ENCODE peak calls at places on chromosome 16, in seven cellular contexts. C is stomach, W is ovary, L is HepG2, E is K562, N is tibial nerve, Y is A549. B is an unnamed sample. For H3K4me1, the result is how much of the 10 kb centered on the place peaks cover.

GRCh38 chr16:68356249-68356918 is 45.6 kb downstream of the PRMT7 start:
- DNase-seq in C (no peak), W (no peak), L (no peak), E (no peak), N (no peak), Y (no peak), B (peak)

GRCh38 chr16:10937068-10937859 is 5.0 kb downstream of the DEXI start:
- DNase-seq in C (peak), W (no peak), L (no peak), E (no peak), N (no peak), Y (no peak), B (no peak)

GRCh38 chr16:49652441-49653175 is 203.3 kb downstream of the ZNF423 start:
- DNase-seq in C (no peak), W (peak), L (no peak), E (no peak), N (peak), Y (no peak), B (no peak)

GRCh38 chr16:59169168-59169567 is 435.1 kb upstream of the GOT2 start:
- DNase-seq in C (no peak), W (no peak), L (no peak), E (no peak), N (no peak), Y (peak), B (no peak)

GRCh38 chr16:54519161-54519685 is 232.6 kb upstream of the IRX3 start:
- DNase-seq in C (no peak), W (no peak), L (no peak), E (no peak), N (no peak), Y (no peak), B (no peak)

GRCh38 chr16:13936596-13937081 is 16.7 kb downstream of the ERCC4 start:
- DNase-seq in C (no peak), W (peak), L (peak), E (no peak), N (no peak), Y (peak), B (no peak)

GRCh38 chr16:46962629-46963028 is 10.8 kb downstream of the DNAJA2 start:
- DNase-seq in C (no peak), W (no peak), L (no peak), E (no peak), N (no peak), Y (no peak), B (no peak)

GRCh38 chr16:14196539-14196938 is 125.4 kb downstream of the MRTFB start:
- DNase-seq in C (no peak), W (no peak), L (no peak), E (no peak), N (no peak), Y (no peak), B (no peak)

GRCh38 chr16:10744370-10745030 is 858 bp downstream of the NUBP1 start:
- DNase-seq in C (no peak), W (no peak), L (no peak), E (peak), N (no peak), Y (no peak), B (no peak)

GRCh38 chr16:25959216-25959615 is 267.5 kb downstream of the HS3ST4 start:
- DNase-seq in C (no peak), W (no peak), L (no peak), E (no peak), N (no peak), Y (no peak), B (peak)

GRCh38 chr16:88951989-88952388 is 25.0 kb downstream of the CBFA2T3 start:
- DNase-seq in C (no peak), W (no peak), L (no peak), E (no peak), N (no peak), Y (no peak), B (no peak)

GRCh38 chr16:10752843-10753523 is 9.3 kb downstream of the NUBP1 start:
- DNase-seq in C (peak), W (no peak), L (no peak), E (no peak), N (peak), Y (no peak), B (peak)

GRCh38 chr16:88810868-88811599 is 694 bp downstream of the APRT start:
- DNase-seq in C (peak), W (peak), L (peak), E (peak), N (peak), Y (peak), B (peak)

GRCh38 chr16:27547851-27548250 is 1.9 kb downstream of the GTF3C1 start:
- DNase-seq in C (no peak), W (no peak), L (no peak), E (no peak), N (no peak), Y (no peak), B (no peak)

GRCh38 chr16:27550582-27550920 is 607 bp downstream of the KATNIP start:
- DNase-seq in C (no peak), W (no peak), L (no peak), E (no peak), N (no peak), Y (peak), B (no peak)

GRCh38 chr16:27549607-27549856 is 181 bp downstream of the GTF3C1 start:
- DNase-seq in C (no peak), W (no peak), L (no peak), E (no peak), N (no peak), Y (no peak), B (no peak)

GRCh38 chr16:27551046-27551445 is 1.1 kb downstream of the KATNIP start:
- DNase-seq in C (no peak), W (no peak), L (no peak), E (no peak), N (no peak), Y (no peak), B (no peak)

GRCh38 chr16:27549857-27550581 is at the start of the genes GTF3C1 and KATNIP:
- DNase-seq in C (peak), W (peak), L (peak), E (peak), N (peak), Y (peak), B (peak)
- TF ChIP-seq EP300 in C (peak), W (no peak), L (no peak), E (no peak), N (peak), Y (no peak), B (no peak)

GRCh38 chr16:48244863-48245195 is 729 bp downstream of the LONP2 start:
- DNase-seq in C (no peak), W (no peak), L (no peak), E (no peak), N (no peak), Y (no peak), B (no peak)

GRCh38 chr16:48246066-48246465 is 1.3 kb downstream of the ABCC11 start:
- DNase-seq in C (no peak), W (no peak), L (no peak), E (no peak), N (no peak), Y (no peak), B (no peak)

GRCh38 chr16:48244080-48244862 is at the start of gene LONP2:
- DNase-seq in C (peak), W (peak), L (peak), E (peak), N (peak), Y (peak), B (peak)

GRCh38 chr16:48250520-48251278 is 3.4 kb upstream of the ABCC11 start:
- DNase-seq in C (no peak), W (no peak), L (no peak), E (no peak), N (no peak), Y (no peak), B (no peak)

DNA sequence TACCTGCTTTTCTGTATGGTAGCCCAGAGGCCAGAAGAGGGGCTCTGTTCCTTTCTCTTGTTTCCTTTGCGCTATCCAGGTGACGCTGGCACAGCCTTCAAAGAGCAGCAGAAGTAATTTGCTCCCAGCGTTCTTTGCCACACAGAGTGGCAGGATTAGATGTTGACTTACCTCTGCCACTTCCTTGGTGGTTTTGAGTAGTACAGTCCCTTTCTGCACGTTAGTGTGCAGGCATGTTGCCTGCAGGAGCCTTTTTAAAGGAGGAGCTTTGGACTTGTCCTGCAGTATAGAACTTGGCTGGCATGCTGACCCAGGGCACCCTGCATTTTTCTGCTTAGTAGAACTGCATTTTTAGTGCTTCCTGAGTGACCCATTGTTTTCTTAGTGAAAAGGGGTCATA is at the start of gene ABCC11:
- DNase-seq in C (no peak), W (no peak), L (no peak), E (no peak), N (no peak), Y (no peak), B (no peak)
- H3K4me1 ChIP-seq in C (under half), W (under half), L (under half), E (under half), N (under half), Y (under half), B (under half)

GRCh38 chr16:17171250-17172143 is 299.3 kb downstream of the XYLT1 start:
- DNase-seq in C (peak), W (no peak), L (peak), E (no peak), N (no peak), Y (no peak), B (no peak)

GRCh38 chr16:17173134-17173729 is 297.5 kb downstream of the XYLT1 start:
- DNase-seq in C (peak), W (no peak), L (peak), E (no peak), N (peak), Y (no peak), B (peak)

GRCh38 chr16:17177968-17178880 is 292.5 kb downstream of the XYLT1 start:
- DNase-seq in C (no peak), W (no peak), L (no peak), E (no peak), N (no peak), Y (no peak), B (no peak)

GRCh38 chr16:17176199-17176598 is 294.6 kb downstream of the XYLT1 start:
- DNase-seq in C (no peak), W (no peak), L (no peak), E (no peak), N (no peak), Y (no peak), B (no peak)

DNA sequence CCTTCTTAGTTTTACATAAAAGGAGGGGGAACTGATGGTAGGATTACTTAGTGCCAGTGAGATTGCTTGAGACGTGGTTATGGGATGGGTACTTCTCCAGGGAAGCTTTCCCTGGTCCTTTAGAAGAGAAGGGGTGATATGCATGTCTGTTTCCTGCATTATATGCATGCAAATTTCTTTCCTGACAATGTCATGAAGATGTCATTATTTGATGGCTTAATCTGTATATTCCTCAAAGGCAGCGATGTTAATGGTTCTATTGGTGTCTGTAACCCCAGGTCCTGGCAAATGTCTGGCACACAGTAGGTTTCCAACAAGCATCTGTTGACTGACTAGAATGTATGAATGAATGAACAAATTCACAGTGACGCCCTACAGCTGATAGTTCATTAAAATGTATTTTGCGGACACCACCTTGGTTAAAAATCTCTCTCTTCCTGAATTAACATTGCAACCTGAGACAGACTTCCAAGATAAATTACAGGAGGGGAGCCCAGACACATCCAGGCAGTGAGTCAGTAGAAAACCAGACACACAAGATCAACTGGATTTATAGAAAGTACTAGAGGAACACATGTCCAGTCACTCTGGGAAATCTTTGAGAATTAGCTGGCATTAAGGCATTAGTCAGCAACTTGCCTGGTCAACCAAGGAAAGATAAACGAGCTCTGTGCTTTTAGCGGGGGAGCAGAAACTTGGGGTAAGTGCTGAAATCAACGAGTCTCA is 293.4 kb downstream of the XYLT1 start:
- DNase-seq in C (no peak), W (no peak), L (no peak), E (no peak), N (no peak), Y (no peak), B (no peak)
- TF ChIP-seq EP300 in C (no peak), W (no peak), L (no peak), E (no peak), N (no peak), Y (no peak), B (no peak)

DNA sequence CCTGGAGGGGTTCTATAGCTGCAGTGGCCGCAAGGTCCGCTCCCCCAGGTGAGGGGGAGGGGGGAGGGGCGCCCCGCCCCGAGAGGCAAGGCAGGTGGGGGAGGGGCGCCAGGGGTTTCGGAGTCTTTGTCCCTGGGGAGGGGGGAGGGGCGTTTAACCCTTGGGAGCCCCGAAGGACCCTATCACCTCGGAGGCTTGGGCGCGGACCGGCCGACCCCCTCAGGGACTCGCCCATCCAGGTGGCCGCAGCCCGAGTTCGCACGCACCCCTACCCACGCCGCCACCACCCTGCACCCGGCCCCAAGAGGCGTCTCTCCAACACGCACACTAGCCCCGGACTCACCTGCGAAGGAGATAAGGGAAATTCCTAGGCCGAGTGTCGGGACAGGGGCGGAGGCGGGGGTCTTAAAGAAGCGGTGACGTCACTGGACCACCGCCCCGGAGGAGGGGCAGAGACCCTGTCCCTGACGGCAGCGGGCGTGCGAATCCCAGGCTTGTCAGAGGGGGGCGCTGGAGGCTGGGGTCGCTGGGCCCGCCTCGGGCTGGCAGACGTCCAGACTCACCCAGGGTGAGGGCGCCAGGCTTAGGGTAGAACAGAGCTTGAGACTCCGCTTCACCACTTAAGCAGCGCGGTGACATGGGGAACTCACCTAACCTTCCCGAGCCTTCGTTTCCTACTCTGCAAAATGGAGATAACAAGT is at the start of gene CLDN6:
- DNase-seq in C (no peak), W (no peak), L (no peak), E (peak), N (no peak), Y (no peak), B (peak)
- H3K4me1 ChIP-seq in C (under half), W (under half), L (half or more), E (under half), N (under half), Y (under half), B (under half)

GRCh38 chr16:1133810-1134520 is 18.9 kb upstream of the CACNA1H start:
- DNase-seq in C (no peak), W (no peak), L (no peak), E (no peak), N (no peak), Y (no peak), B (no peak)
- TF ChIP-seq EP300 in C (no peak), W (no peak), L (no peak), E (no peak), N (no peak), Y (no peak), B (no peak)

GRCh38 chr16:85611205-85611454 is 2.0 kb upstream of the GSE1 start:
- DNase-seq in C (no peak), W (peak), L (no peak), E (peak), N (no peak), Y (peak), B (no peak)

GRCh38 chr16:85608887-85609286 is 4.2 kb upstream of the GSE1 start:
- DNase-seq in C (no peak), W (no peak), L (no peak), E (no peak), N (no peak), Y (no peak), B (no peak)

GRCh38 chr16:85609539-85609938 is 3.6 kb upstream of the GSE1 start:
- DNase-seq in C (no peak), W (no peak), L (no peak), E (no peak), N (no peak), Y (no peak), B (no peak)

GRCh38 chr16:85610446-85611204 is 2.5 kb upstream of the GSE1 start:
- DNase-seq in C (peak), W (peak), L (peak), E (peak), N (peak), Y (peak), B (peak)

DNA sequence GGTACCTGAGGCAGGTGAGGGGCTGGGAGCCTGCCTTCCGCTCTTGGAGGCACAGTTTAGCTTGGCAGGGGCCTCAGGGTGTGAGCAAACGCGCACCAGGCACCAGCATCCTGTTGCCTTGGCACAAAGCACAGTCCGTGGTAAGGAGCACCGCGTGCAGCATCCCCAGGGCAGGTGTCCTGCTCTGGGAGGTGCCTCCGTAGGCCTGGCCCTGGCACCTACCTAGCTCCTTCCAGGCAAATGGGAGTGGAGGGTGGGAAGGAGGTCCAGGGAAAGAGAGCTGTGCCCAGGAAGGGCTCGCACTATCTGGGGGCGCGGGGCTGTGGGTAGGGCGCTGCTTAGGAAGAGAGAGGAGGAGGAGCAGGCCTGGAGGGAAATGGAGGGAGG is 3.1 kb upstream of the GSE1 start:
- DNase-seq in C (peak), W (no peak), L (no peak), E (no peak), N (no peak), Y (no peak), B (peak)
- H3K4me1 ChIP-seq in C (half or more), W (under half), L (under half), E (half or more), N (under half), Y (under half), B (under half)

GRCh38 chr16:782766-783403 is 5.3 kb downstream of the RPUSD1 start:
- DNase-seq in C (peak), W (no peak), L (no peak), E (no peak), N (no peak), Y (no peak), B (no peak)
- TF ChIP-seq EP300 in C (no peak), W (no peak), L (no peak), E (no peak), N (no peak), Y (no peak), B (no peak)